ENCODE peak calls at places on chromosomes 4 and X, in seven cellular contexts. One of them, this sample, is unnamed.

GRCh38 chrX:18353931-18354368 is 538 bp downstream of the SCML2 start:
- DNase-seq in SK-N-SH: peak
- DNase-seq in neural progenitor cell: peak
- DNase-seq in fibroblast of lung: no peak
- DNase-seq in HCT116: no peak
- DNase-seq in MM.1S: peak
- DNase-seq in IMR-90: no peak
- DNase-seq in this sample: no peak

GRCh38 chr4:108165601-108166000 is 3.1 kb downstream of the LEF1 start:
- DNase-seq in fibroblast of lung: no peak
- DNase-seq in SK-N-SH: no peak
- DNase-seq in neural progenitor cell: no peak
- DNase-seq in HCT116: no peak
- DNase-seq in IMR-90: no peak
- DNase-seq in MM.1S: no peak
- DNase-seq in this sample: no peak

GRCh38 chrX:110914281-110914680 is 118.7 kb upstream of the CHRDL1 start:
- DNase-seq in neural progenitor cell: peak
- DNase-seq in SK-N-SH: no peak
- DNase-seq in IMR-90: no peak
- DNase-seq in fibroblast of lung: peak
- DNase-seq in HCT116: no peak
- DNase-seq in MM.1S: no peak
- DNase-seq in this sample: peak

GRCh38 chrX:4263005-4263404 is 549.6 kb upstream of the PRKX start:
- DNase-seq in neural progenitor cell: peak
- DNase-seq in SK-N-SH: peak
- DNase-seq in fibroblast of lung: no peak
- DNase-seq in HCT116: no peak
- DNase-seq in IMR-90: no peak
- DNase-seq in MM.1S: no peak
- DNase-seq in this sample: no peak

GRCh38 chr4:173527103-173527876 is 2.7 kb downstream of the HAND2 start:
- DNase-seq in SK-N-SH: no peak
- DNase-seq in IMR-90: no peak
- DNase-seq in MM.1S: no peak
- DNase-seq in neural progenitor cell: peak
- DNase-seq in HCT116: no peak
- DNase-seq in fibroblast of lung: no peak
- DNase-seq in this sample: no peak

GRCh38 chrX:10526442-10526841 is 93.9 kb downstream of the MID1 start:
- DNase-seq in IMR-90: peak
- DNase-seq in HCT116: no peak
- DNase-seq in SK-N-SH: no peak
- DNase-seq in neural progenitor cell: no peak
- DNase-seq in MM.1S: no peak
- DNase-seq in fibroblast of lung: peak
- DNase-seq in this sample: peak

GRCh38 chr4:152161676-152162330 is 374.1 kb downstream of the FBXW7 start:
- DNase-seq in HCT116: no peak
- DNase-seq in MM.1S: no peak
- DNase-seq in fibroblast of lung: peak
- DNase-seq in SK-N-SH: no peak
- DNase-seq in IMR-90: no peak
- DNase-seq in neural progenitor cell: no peak
- DNase-seq in this sample: peak

GRCh38 chrX:16445166-16445752 is 204.7 kb upstream of the S100G start:
- DNase-seq in neural progenitor cell: peak
- DNase-seq in HCT116: peak
- DNase-seq in IMR-90: peak
- DNase-seq in MM.1S: peak
- DNase-seq in fibroblast of lung: peak
- DNase-seq in SK-N-SH: peak
- DNase-seq in this sample: peak

GRCh38 chrX:115952417-115953092 is 218.0 kb upstream of the AGTR2 start:
- DNase-seq in fibroblast of lung: no peak
- DNase-seq in MM.1S: no peak
- DNase-seq in SK-N-SH: peak
- DNase-seq in HCT116: no peak
- DNase-seq in neural progenitor cell: peak
- DNase-seq in IMR-90: no peak
- DNase-seq in this sample: no peak

GRCh38 chr4:183632689-183633088 is 26.3 kb downstream of the RWDD4 start:
- DNase-seq in SK-N-SH: no peak
- DNase-seq in neural progenitor cell: no peak
- DNase-seq in HCT116: no peak
- DNase-seq in IMR-90: no peak
- DNase-seq in fibroblast of lung: no peak
- DNase-seq in MM.1S: no peak
- DNase-seq in this sample: no peak

GRCh38 chr4:32689520-32689919 is 1969.4 kb downstream of the PCDH7 start:
- DNase-seq in HCT116: peak
- DNase-seq in MM.1S: no peak
- DNase-seq in IMR-90: no peak
- DNase-seq in neural progenitor cell: no peak
- DNase-seq in fibroblast of lung: peak
- DNase-seq in SK-N-SH: no peak
- DNase-seq in this sample: no peak

GRCh38 chrX:8672176-8672575 is 59.8 kb downstream of the ANOS1 start:
- DNase-seq in IMR-90: no peak
- DNase-seq in fibroblast of lung: no peak
- DNase-seq in SK-N-SH: no peak
- DNase-seq in HCT116: no peak
- DNase-seq in neural progenitor cell: peak
- DNase-seq in MM.1S: no peak
- DNase-seq in this sample: no peak

DNA sequence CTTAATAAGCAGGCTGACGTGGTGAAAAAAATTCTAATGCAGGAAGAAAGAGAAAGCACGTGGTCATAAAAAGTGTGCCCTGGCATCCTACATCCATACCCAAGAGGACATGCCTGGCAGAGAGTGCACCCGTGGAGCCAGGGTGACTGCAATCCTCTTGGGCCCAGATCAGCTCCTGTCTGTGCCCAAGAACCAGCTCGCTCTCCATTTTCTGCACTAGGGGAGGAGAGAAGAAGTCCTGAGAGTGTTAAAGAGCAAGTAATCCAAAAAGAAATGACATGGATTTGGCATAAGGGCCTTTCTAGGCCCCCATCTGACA is 483.1 kb downstream of the BCOR start:
- DNase-seq in HCT116: no peak
- DNase-seq in neural progenitor cell: no peak
- DNase-seq in MM.1S: no peak
- DNase-seq in fibroblast of lung: no peak
- DNase-seq in IMR-90: no peak
- DNase-seq in SK-N-SH: no peak
- DNase-seq in this sample: no peak
- H3K4me3 ChIP-seq in HCT116: no peak
- H3K4me3 ChIP-seq in neural progenitor cell: peak
- H3K4me3 ChIP-seq in MM.1S: peak
- H3K4me3 ChIP-seq in fibroblast of lung: no peak
- H3K4me3 ChIP-seq in IMR-90: no peak
- H3K4me3 ChIP-seq in SK-N-SH: no peak
- H3K4me3 ChIP-seq in this sample: no peak

GRCh38 chrX:133373366-133374079 is 41.8 kb downstream of the GPC4 start:
- DNase-seq in SK-N-SH: no peak
- DNase-seq in HCT116: no peak
- DNase-seq in neural progenitor cell: no peak
- DNase-seq in IMR-90: no peak
- DNase-seq in MM.1S: no peak
- DNase-seq in fibroblast of lung: no peak
- DNase-seq in this sample: no peak

GRCh38 chrX:133380882-133381619 is 34.2 kb downstream of the GPC4 start:
- DNase-seq in IMR-90: no peak
- DNase-seq in SK-N-SH: peak
- DNase-seq in MM.1S: no peak
- DNase-seq in neural progenitor cell: no peak
- DNase-seq in HCT116: no peak
- DNase-seq in fibroblast of lung: no peak
- DNase-seq in this sample: no peak

GRCh38 chrX:133375558-133376340 is 39.5 kb downstream of the GPC4 start:
- DNase-seq in neural progenitor cell: peak
- DNase-seq in HCT116: no peak
- DNase-seq in fibroblast of lung: no peak
- DNase-seq in MM.1S: no peak
- DNase-seq in IMR-90: no peak
- DNase-seq in SK-N-SH: peak
- DNase-seq in this sample: no peak

GRCh38 chrX:133374874-133375387 is 40.4 kb downstream of the GPC4 start:
- DNase-seq in IMR-90: no peak
- DNase-seq in SK-N-SH: no peak
- DNase-seq in fibroblast of lung: no peak
- DNase-seq in MM.1S: no peak
- DNase-seq in HCT116: no peak
- DNase-seq in neural progenitor cell: no peak
- DNase-seq in this sample: no peak

DNA sequence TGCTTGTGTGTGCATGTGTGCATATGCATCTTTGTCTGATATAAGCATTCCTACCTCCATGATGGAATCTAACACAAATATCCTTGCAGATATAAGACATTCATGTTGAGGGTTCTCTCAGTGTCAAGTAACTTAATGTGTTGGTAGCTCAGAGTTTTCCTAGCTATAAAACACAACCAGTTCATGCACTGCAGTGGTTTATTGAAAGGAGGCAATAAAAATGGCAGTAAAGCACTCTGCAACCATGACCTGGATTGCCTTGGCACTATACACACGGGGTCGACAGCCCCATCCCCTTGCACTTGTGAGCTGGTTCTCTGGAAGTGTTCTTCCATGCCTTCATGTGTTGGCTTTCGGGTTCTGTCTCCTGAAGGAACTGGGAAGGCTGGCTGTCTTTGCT is 38.9 kb downstream of the GPC4 start:
- DNase-seq in SK-N-SH: no peak
- DNase-seq in MM.1S: no peak
- DNase-seq in IMR-90: no peak
- DNase-seq in neural progenitor cell: no peak
- DNase-seq in fibroblast of lung: no peak
- DNase-seq in HCT116: no peak
- DNase-seq in this sample: no peak
- H2AFZ ChIP-seq in SK-N-SH: no peak
- H2AFZ ChIP-seq in MM.1S: no peak
- H2AFZ ChIP-seq in IMR-90: no peak
- H2AFZ ChIP-seq in neural progenitor cell: no peak
- H2AFZ ChIP-seq in fibroblast of lung: no peak
- H2AFZ ChIP-seq in HCT116: no peak
- H2AFZ ChIP-seq in this sample: no peak

DNA sequence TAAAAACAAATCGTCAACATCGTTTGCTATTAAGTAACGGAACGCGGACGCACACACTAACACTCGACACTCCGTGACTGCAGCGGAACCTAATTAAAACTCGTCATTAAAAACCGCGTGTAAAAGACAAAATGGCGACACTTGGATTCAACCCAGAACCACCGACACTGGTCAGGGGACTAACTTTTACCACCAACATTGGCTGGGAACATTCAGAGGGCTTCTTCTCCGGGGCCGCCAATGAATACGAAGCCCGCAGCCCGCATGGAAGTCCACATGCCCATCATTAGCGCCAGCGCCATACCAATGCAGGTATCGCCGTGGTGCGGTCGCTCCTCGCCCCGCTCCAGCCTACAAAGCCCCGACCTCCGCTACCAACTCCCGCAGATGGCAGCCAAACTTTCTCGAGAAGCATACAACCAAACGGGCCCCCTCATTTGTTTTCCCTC is 498 bp downstream of the RBMX start:
- DNase-seq in HCT116: no peak
- DNase-seq in IMR-90: no peak
- DNase-seq in neural progenitor cell: peak
- DNase-seq in SK-N-SH: peak
- DNase-seq in fibroblast of lung: no peak
- DNase-seq in MM.1S: peak
- DNase-seq in this sample: no peak
- H3K4me2 ChIP-seq in HCT116: peak
- H3K4me2 ChIP-seq in IMR-90: peak
- H3K4me2 ChIP-seq in neural progenitor cell: peak
- H3K4me2 ChIP-seq in SK-N-SH: peak
- H3K4me2 ChIP-seq in fibroblast of lung: no peak
- H3K4me2 ChIP-seq in MM.1S: peak
- H3K4me2 ChIP-seq in this sample: peak

DNA sequence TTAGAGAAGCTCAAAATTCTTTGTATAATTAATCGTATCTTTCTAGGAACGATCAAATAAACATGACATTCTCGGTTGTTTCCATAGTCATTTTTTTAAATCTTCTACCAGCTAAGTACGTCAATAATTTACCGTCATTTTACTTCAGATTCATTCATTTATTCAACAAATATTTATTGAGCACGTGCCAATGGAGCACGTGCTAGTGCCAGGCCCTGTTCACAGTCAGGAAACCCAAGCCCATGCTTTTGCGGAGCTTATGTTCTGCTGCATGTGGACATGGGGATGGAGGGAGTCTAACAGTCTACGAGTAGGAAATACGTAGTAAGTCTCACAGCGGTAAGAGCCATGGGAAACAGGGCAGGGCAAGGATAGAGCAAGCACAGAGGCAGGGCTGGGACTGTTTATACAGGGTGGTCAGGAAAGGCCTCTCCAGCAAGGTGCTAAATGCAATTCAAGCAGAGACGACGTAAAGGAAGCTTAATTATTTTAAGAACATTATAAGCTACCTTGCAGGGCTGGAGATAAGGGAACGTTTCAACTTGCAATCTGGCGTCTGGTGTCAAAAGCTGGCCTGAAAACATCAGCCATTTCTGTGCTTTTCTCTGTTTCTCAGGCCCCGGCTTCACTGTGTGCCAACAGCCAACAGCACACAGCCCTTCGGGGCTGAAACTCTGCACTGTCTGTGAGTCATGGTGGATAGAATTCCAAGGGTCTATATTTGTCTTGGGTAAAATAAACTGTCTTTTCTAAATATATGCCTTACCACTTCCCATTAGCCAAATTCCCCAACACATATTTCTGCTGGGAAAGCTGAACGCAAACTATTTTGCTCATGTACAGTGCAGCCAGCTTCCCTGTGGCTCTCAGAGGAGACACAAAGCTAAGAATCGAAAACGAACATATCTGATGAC is 517.0 kb upstream of the ZFP42 start:
- DNase-seq in IMR-90: peak
- DNase-seq in neural progenitor cell: no peak
- DNase-seq in MM.1S: no peak
- DNase-seq in SK-N-SH: no peak
- DNase-seq in fibroblast of lung: peak
- DNase-seq in HCT116: no peak
- DNase-seq in this sample: peak
- H3K4me3 ChIP-seq in IMR-90: no peak
- H3K4me3 ChIP-seq in neural progenitor cell: no peak
- H3K4me3 ChIP-seq in MM.1S: no peak
- H3K4me3 ChIP-seq in SK-N-SH: no peak
- H3K4me3 ChIP-seq in fibroblast of lung: no peak
- H3K4me3 ChIP-seq in HCT116: no peak
- H3K4me3 ChIP-seq in this sample: peak